ENCODE peak calls at places on chromosomes 1 and 21, in six cellular contexts. X is glomerular endothelial cell; P is NK-92 treated with Interleukin-12 subunit alpha and Interleukin-12 subunit beta, amount 100 ng/mL, for 24 hours; K is cardiac fibroblast; L is dermis blood vessel endothelial cell; Z is activated naive CD8-positive, alpha-beta T cell treated with anti-CD3 and anti-CD28 coated beads, Interleukin-2, amount 50 U/mL, for 16 hours. Q is an unnamed sample.

GRCh38 chr1:15835205-15835740 is 12.2 kb upstream of the SPEN start:
- DNase-seq in X (no peak), P (no peak), K (no peak), L (no peak), Z (no peak), Q (peak)

GRCh38 chr1:109793089-109793485 is 29.4 kb upstream of the EPS8L3 start:
- DNase-seq in X (no peak), P (no peak), K (no peak), L (peak), Z (no peak), Q (no peak)

GRCh38 chr21:45551316-45551715 is 9.1 kb upstream of the SLC19A1 start:
- DNase-seq in X (peak), P (no peak), K (peak), L (peak), Z (no peak), Q (no peak)

GRCh38 chr1:145918992-145919939 is 749 bp upstream of the PEX11B start:
- DNase-seq in X (no peak), P (no peak), K (peak), L (peak), Z (no peak), Q (no peak)

GRCh38 chr1:14815175-14815882 is 216.8 kb downstream of the KAZN start:
- DNase-seq in X (no peak), P (no peak), K (no peak), L (no peak), Z (no peak), Q (no peak)

GRCh38 chr1:20921285-20921684 is 134.2 kb upstream of the HP1BP3 start:
- DNase-seq in X (no peak), P (no peak), K (peak), L (no peak), Z (no peak), Q (no peak)

GRCh38 chr1:175317309-175317708 is 124.7 kb upstream of the KIAA0040 start:
- DNase-seq in X (peak), P (no peak), K (peak), L (peak), Z (no peak), Q (peak)

GRCh38 chr21:16454371-16454770 is 724.6 kb downstream of the USP25 start:
- DNase-seq in X (no peak), P (no peak), K (peak), L (peak), Z (no peak), Q (no peak)

GRCh38 chr1:152415454-152416227 is 1.6 kb upstream of the CRNN start:
- DNase-seq in X (no peak), P (no peak), K (no peak), L (no peak), Z (no peak), Q (no peak)

GRCh38 chr1:67618285-67619018 is 66.5 kb upstream of the GADD45A start:
- DNase-seq in X (peak), P (no peak), K (peak), L (peak), Z (no peak), Q (no peak)

GRCh38 chr21:46024983-46025860 is 43.7 kb downstream of the COL6A1 start:
- DNase-seq in X (no peak), P (no peak), K (peak), L (no peak), Z (no peak), Q (no peak)

GRCh38 chr1:167084739-167085138 is 5.4 kb downstream of the GPA33 start:
- DNase-seq in X (no peak), P (no peak), K (no peak), L (no peak), Z (no peak), Q (no peak)

GRCh38 chr1:228697209-228698016 is 37.9 kb upstream of the RHOU start:
- DNase-seq in X (no peak), P (no peak), K (peak), L (peak), Z (no peak), Q (peak)

GRCh38 chr1:21670956-21671902 is 2.1 kb upstream of the RAP1GAP start:
- DNase-seq in X (no peak), P (no peak), K (no peak), L (no peak), Z (no peak), Q (no peak)

GRCh38 chr1:50981741-50982140 is 11.7 kb downstream of the CDKN2C start:
- DNase-seq in X (no peak), P (no peak), K (peak), L (no peak), Z (no peak), Q (no peak)

GRCh38 chr1:162633327-162633762 is 1.1 kb downstream of the DDR2 start:
- DNase-seq in X (no peak), P (no peak), K (peak), L (peak), Z (no peak), Q (peak)

GRCh38 chr1:224357626-224358124 is 996 bp downstream of the CNIH4 start:
- DNase-seq in X (no peak), P (no peak), K (peak), L (peak), Z (no peak), Q (peak)

GRCh38 chr1:103087261-103087660 is 21.1 kb downstream of the COL11A1 start:
- DNase-seq in X (no peak), P (no peak), K (no peak), L (no peak), Z (no peak), Q (no peak)

GRCh38 chr21:20997633-20998455 is at the start of gene NCAM2:
- DNase-seq in X (no peak), P (no peak), K (peak), L (peak), Z (peak), Q (peak)

GRCh38 chr1:226574044-226574443 is 25.5 kb downstream of the STUM start:
- DNase-seq in X (no peak), P (no peak), K (no peak), L (no peak), Z (no peak), Q (no peak)

GRCh38 chr1:53687426-53687825 is 51.5 kb downstream of the GLIS1 start:
- DNase-seq in X (no peak), P (no peak), K (no peak), L (no peak), Z (no peak), Q (no peak)

GRCh38 chr1:25245809-25246599 is 1.2 kb downstream of the RSRP1 start:
- DNase-seq in X (no peak), P (no peak), K (peak), L (peak), Z (no peak), Q (peak)

GRCh38 chr1:89198500-89199072 is at the start of gene GBP4:
- DNase-seq in X (no peak), P (peak), K (peak), L (peak), Z (peak), Q (no peak)

GRCh38 chr1:229624906-229625871 is 733 bp downstream of the TAF5L start:
- DNase-seq in X (no peak), P (peak), K (peak), L (peak), Z (peak), Q (peak)

GRCh38 chr1:185408675-185409270 is 91.7 kb upstream of the IVNS1ABP start:
- DNase-seq in X (no peak), P (no peak), K (no peak), L (no peak), Z (no peak), Q (no peak)

GRCh38 chr1:173122958-173123852 is 72.5 kb upstream of the TNFSF18 start:
- DNase-seq in X (no peak), P (no peak), K (peak), L (peak), Z (no peak), Q (peak)

GRCh38 chr1:143699731-143700130 is 272.1 kb downstream of the FAM72C start:
- DNase-seq in X (no peak), P (no peak), K (no peak), L (no peak), Z (no peak), Q (no peak)

GRCh38 chr1:37691497-37692077 is 729 bp upstream of the CDCA8 start:
- DNase-seq in X (no peak), P (no peak), K (peak), L (peak), Z (no peak), Q (peak)

GRCh38 chr1:74427676-74428075 is 84.7 kb downstream of the LRRC53 start:
- DNase-seq in X (no peak), P (no peak), K (no peak), L (no peak), Z (no peak), Q (no peak)

GRCh38 chr1:152185544-152186391 is 26.7 kb upstream of the RPTN start:
- DNase-seq in X (peak), P (no peak), K (peak), L (peak), Z (no peak), Q (peak)

GRCh38 chr1:19390901-19391595 is 78.9 kb downstream of the SLC66A1 start:
- DNase-seq in X (no peak), P (no peak), K (peak), L (peak), Z (no peak), Q (peak)

GRCh38 chr1:54273092-54273836 is 73.3 kb downstream of the MRPL37 start:
- DNase-seq in X (no peak), P (no peak), K (peak), L (peak), Z (no peak), Q (peak)

GRCh38 chr1:151875419-151876097 is 22.0 kb upstream of the THEM5 start:
- DNase-seq in X (no peak), P (no peak), K (no peak), L (no peak), Z (no peak), Q (no peak)

GRCh38 chr1:170668301-170668789 is 4.4 kb downstream of the PRRX1 start:
- DNase-seq in X (no peak), P (no peak), K (peak), L (no peak), Z (no peak), Q (peak)

GRCh38 chr1:101124405-101124804 is 98.8 kb upstream of the DPH5 start:
- DNase-seq in X (no peak), P (no peak), K (no peak), L (no peak), Z (no peak), Q (no peak)

GRCh38 chr21:41966341-41966833 is 12.6 kb upstream of the C2CD2 start:
- DNase-seq in X (no peak), P (no peak), K (peak), L (no peak), Z (no peak), Q (no peak)

Q was measured in A673.